ENCODE peak calls at places on chromosomes 3 and 15, in six cellular contexts. M is ovary, C is tibial nerve, K is A549, F is HepG2, S is suprapubic skin. E is an unnamed sample.

GRCh38 chr3:15051531-15051930 is 13.6 kb downstream of the MRPS25 start:
- DNase-seq in F (peak), K (peak), M (no peak), C (no peak), S (no peak), E (no peak)

GRCh38 chr3:39097716-39098472 is 9.5 kb downstream of the GORASP1 start:
- DNase-seq in S (no peak), M (no peak), K (no peak), F (no peak), C (no peak), E (no peak)

GRCh38 chr15:37101634-37102314 is 1.4 kb upstream of the MEIS2 start:
- DNase-seq in S (peak), M (peak), C (peak), F (peak), K (peak), E (peak)

GRCh38 chr15:58985443-58985842 is 2.0 kb upstream of the RNF111 start:
- DNase-seq in S (peak), C (peak), K (no peak), M (no peak), F (peak), E (peak)

GRCh38 chr3:123338021-123338619 is 110.8 kb downstream of the ADCY5 start:
- DNase-seq in S (peak), K (no peak), C (no peak), F (no peak), M (peak), E (peak)

GRCh38 chr3:5010706-5011554 is 31.7 kb downstream of the BHLHE40 start:
- DNase-seq in C (no peak), M (no peak), S (no peak), K (no peak), F (no peak), E (peak)

GRCh38 chr15:63221346-63221745 is 31.9 kb downstream of the RAB8B start:
- DNase-seq in M (no peak), S (no peak), F (no peak), K (no peak), C (no peak), E (peak)

GRCh38 chr3:77348244-77348855 is 308.5 kb downstream of the ROBO2 start:
- DNase-seq in K (no peak), S (no peak), M (no peak), C (no peak), F (peak), E (no peak)

GRCh38 chr3:123349201-123349535 is 99.7 kb downstream of the ADCY5 start:
- DNase-seq in F (no peak), C (no peak), K (no peak), S (peak), M (peak), E (peak)

GRCh38 chr3:133953297-133953696 is 57.6 kb upstream of the RAB6B start:
- DNase-seq in C (no peak), M (no peak), F (no peak), S (no peak), K (no peak), E (no peak)

GRCh38 chr3:116579843-116580242 is 129.7 kb upstream of the TUSC7 start:
- DNase-seq in K (no peak), M (no peak), F (peak), C (no peak), S (no peak), E (no peak)

GRCh38 chr3:15903164-15903563 is 105.4 kb upstream of the ANKRD28 start:
- DNase-seq in S (no peak), M (peak), C (peak), F (no peak), K (no peak), E (peak)

GRCh38 chr3:160226026-160226739 is 961 bp downstream of the C3orf80 start:
- DNase-seq in C (no peak), F (no peak), M (no peak), K (no peak), S (no peak), E (peak)

GRCh38 chr3:43870110-43870509 is 179.4 kb downstream of the ABHD5 start:
- DNase-seq in S (no peak), C (no peak), M (no peak), K (peak), F (no peak), E (no peak)

GRCh38 chr3:87167634-87168456 is 59.3 kb upstream of the CHMP2B start:
- DNase-seq in M (no peak), F (peak), S (no peak), K (peak), C (peak), E (no peak)

GRCh38 chr3:49469037-49469875 is 811 bp upstream of the DAG1 start:
- DNase-seq in C (peak), M (peak), F (peak), K (peak), S (peak), E (peak)

GRCh38 chr3:127478922-127479321 is 111.6 kb downstream of the TPRA1 start:
- DNase-seq in K (no peak), C (no peak), M (peak), S (peak), F (no peak), E (peak)

GRCh38 chr15:89171136-89172072 is 50.0 kb downstream of the RLBP1 start:
- DNase-seq in S (no peak), F (peak), C (peak), M (no peak), K (peak), E (peak)

GRCh38 chr3:71360170-71360569 is 223.4 kb downstream of the FOXP1 start:
- DNase-seq in K (no peak), C (no peak), F (no peak), S (no peak), M (no peak), E (no peak)

GRCh38 chr15:63826513-63826912 is 7.2 kb downstream of the HERC1 start:
- DNase-seq in C (no peak), M (no peak), S (no peak), F (no peak), K (no peak), E (no peak)

GRCh38 chr3:187802928-187803259 is 57.6 kb upstream of the BCL6 start:
- DNase-seq in F (no peak), K (no peak), S (no peak), M (no peak), C (no peak), E (no peak)

GRCh38 chr3:131141770-131142169 is 115.1 kb downstream of the NEK11 start:
- DNase-seq in C (no peak), F (no peak), M (no peak), K (no peak), S (no peak), E (no peak)

GRCh38 chr3:155233213-155233612 is 60.3 kb downstream of the STRIT1 start:
- DNase-seq in S (no peak), K (no peak), F (no peak), M (peak), C (peak), E (peak)
- TF ChIP-seq EP300 in S (peak), K (no peak), F (no peak), M (no peak), C (no peak), E (peak)

DNA sequence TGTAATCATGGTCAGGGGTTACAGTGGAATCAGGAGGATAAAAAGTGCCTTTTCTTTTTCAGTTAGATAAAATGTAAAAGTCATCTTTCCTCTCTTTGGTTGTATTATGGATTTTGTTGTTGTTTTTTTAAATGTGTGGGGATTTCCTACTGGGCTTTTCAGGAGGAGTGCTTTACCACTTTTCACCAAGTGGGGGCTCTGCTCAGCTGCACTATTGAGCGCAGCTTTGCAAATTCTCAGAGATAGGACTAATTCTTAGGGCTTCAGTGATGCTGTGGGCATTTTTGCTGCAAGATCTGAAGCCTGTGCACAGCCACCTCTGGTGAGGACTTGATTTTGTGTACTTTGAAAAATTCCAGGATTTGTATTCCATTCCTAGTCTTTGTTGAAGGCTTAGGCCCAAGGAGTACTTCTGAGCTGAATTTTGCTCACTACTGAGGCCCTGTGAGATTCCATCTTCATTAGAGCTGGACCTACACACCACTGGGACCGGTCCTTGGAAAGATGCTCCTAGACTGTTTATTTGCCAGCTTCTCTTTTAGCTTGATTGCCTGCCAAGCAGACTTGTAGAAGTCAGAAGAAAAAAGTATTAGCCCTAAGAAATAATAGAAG is 7.5 kb downstream of the GNB5 start:
- DNase-seq in S (no peak), C (peak), K (peak), F (no peak), M (peak), E (no peak)
- H3K27ac ChIP-seq in S (no peak), C (no peak), K (no peak), F (no peak), M (no peak), E (no peak)

GRCh38 chr3:151259664-151260063 is 18.7 kb downstream of the P2RY14 start:
- DNase-seq in S (no peak), C (no peak), K (no peak), F (no peak), M (no peak), E (no peak)
- TF ChIP-seq EP300 in S (peak), C (no peak), K (no peak), F (no peak), M (no peak), E (peak)

GRCh38 chr15:74028646-74029045 is 34.1 kb downstream of the PML start:
- DNase-seq in F (no peak), C (no peak), S (no peak), K (no peak), M (no peak), E (no peak)

GRCh38 chr15:74025436-74025835 is 30.9 kb downstream of the PML start:
- DNase-seq in M (no peak), K (no peak), S (no peak), C (no peak), F (no peak), E (no peak)

GRCh38 chr15:74027688-74028087 is 33.2 kb downstream of the PML start:
- DNase-seq in S (peak), C (no peak), K (no peak), M (no peak), F (no peak), E (peak)

GRCh38 chr15:74022706-74023470 is 28.4 kb downstream of the PML start:
- DNase-seq in F (no peak), S (no peak), K (no peak), M (no peak), C (no peak), E (no peak)

DNA sequence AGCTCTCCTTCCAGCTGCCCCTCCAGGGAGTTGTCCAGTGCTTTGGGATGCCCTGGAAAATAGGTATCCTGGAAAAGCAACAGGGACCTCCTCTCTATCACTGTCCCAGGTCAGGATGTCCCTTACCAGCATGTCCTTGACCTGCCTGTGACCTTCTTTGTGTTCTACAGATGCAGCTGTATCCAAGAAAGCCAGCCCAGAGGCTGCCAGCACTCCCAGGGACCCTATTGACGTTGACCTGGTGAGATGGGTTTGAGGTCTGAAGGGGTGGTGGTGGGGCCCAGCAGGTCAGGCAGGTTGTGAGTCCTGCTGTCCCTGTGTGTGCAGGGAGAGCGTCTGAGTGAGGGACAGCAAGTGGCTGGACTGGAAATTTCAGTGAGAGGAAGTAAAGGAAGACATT is 30.2 kb downstream of the PML start:
- DNase-seq in S (no peak), F (no peak), C (no peak), M (no peak), K (no peak), E (peak)
- H3K27ac ChIP-seq in S (no peak), F (no peak), C (no peak), M (no peak), K (no peak), E (no peak)

DNA sequence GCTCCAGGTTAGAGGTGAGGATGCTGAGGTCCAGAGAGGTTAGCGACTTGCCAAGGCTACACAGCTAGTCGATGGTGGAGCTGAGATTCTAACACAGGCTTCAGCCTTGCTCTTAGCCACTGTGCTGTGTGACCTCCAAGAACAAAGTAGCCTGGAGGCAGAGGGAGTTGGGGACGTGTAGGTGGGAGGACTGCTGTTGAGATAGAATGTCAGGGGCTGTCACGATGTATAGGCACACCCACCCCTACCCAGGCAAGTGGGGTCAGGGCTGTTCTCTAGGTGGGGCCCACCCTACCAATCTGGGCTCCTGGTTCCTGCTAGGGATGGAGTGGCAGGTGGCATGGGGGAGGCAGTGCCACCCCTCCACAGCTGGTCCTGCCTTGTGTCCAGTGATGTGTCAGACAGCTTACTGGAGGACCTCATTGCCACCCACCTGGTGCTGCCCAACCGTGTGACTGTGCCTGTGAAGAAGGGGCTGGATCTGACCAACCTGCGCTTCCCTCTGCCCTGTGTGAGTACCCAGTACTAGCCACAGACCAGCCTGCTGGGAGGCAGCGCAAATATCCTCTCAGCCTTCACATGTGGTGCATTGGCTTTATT is 27.4 kb downstream of the ESYT3 start:
- DNase-seq in K (no peak), M (no peak), S (no peak), C (no peak), F (no peak), E (no peak)
- TF ChIP-seq EP300 in K (no peak), M (no peak), S (no peak), C (no peak), F (no peak), E (no peak)

DNA sequence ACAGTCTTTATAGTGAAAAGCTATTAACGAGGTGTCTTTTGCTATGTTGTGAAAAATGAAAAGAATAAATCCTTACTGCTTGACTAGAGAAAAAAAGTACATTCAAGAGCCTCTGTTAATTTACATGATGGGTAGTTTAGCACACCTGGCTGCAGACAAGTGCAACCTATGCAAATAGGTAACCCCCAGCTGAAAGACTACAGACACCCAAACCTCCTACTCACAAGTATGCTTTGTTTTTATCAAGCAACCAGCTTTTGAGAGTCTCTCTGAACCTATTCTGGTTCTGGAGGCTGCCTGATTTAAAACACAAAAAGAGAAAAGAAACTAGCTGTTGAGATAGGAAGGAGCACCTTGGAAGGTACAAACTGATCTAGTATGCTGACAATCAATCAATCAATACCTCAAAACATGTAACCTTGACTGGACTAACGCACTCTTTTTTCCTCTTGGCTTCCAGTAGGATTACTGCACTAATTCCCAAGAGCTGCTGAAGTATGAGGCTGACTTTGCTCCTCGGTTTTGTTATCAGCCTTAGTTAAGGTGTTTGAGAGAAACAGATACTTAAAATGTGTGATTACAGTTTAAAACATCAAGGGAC is 63.7 kb downstream of the OSBPL10 start:
- DNase-seq in M (no peak), K (no peak), C (no peak), S (no peak), F (no peak), E (no peak)
- H3K27ac ChIP-seq in M (no peak), K (no peak), C (peak), S (no peak), F (peak), E (no peak)

E was measured in sigmoid colon.